ENCODE peak calls at places on chromosomes 11 and 22, in seven cellular contexts. T is naive B cell; G is mucosa of descending colon; W is activated naive CD8-positive, alpha-beta T cell treated with anti-CD3 and anti-CD28 coated beads, Interleukin-2, amount 10 ng/mL, durations not matched to agents 7 days and 5 days; H is activated T-cell treated with anti-CD3 and anti-CD28 coated beads, Interleukin-2, amount 50 U/mL, for 4 hours; M is CD4-positive, CD25-positive, alpha-beta regulatory T cell; X is natural killer cell treated with Interleukin-12 subunit alpha and Interleukin-12 subunit beta and Interleukin-15 and Interleukin-18, amount 100 ng/mL, for 72 hours. L is an unnamed sample.

GRCh38 chr22:44586337-44586990 is 88.4 kb upstream of the RTL6 start:
- ATAC-seq in T (no peak), G (peak; percentile 29), W (no peak), H (no peak), M (no peak), X (no peak), L (no peak)

GRCh38 chr11:44989831-44990566 is 39.3 kb upstream of the TP53I11 start:
- ATAC-seq in T (no peak), G (no peak), W (no peak), H (no peak), M (no peak), X (no peak), L (no peak)

GRCh38 chr22:30223303-30223702 is 23.3 kb downstream of the LIF start:
- ATAC-seq in T (no peak), G (no peak), W (no peak), H (no peak), M (no peak), X (peak; percentile 74), L (peak; percentile 32)

GRCh38 chr11:70844387-70844786 is 408.0 kb downstream of the SHANK2 start:
- ATAC-seq in T (no peak), G (no peak), W (no peak), H (no peak), M (no peak), X (no peak), L (no peak)

GRCh38 chr11:133745791-133746190 is 99.5 kb downstream of the SPATA19 start:
- ATAC-seq in T (no peak), G (no peak), W (no peak), H (no peak), M (no peak), X (no peak), L (no peak)

GRCh38 chr11:9820260-9820659 is 156.4 kb downstream of the SWAP70 start:
- ATAC-seq in T (no peak), G (no peak), W (no peak), H (no peak), M (no peak), X (no peak), L (no peak)

GRCh38 chr11:103680861-103681260 is 355.6 kb upstream of the DDI1 start:
- ATAC-seq in T (no peak), G (no peak), W (no peak), H (no peak), M (no peak), X (no peak), L (no peak)

GRCh38 chr22:37979782-37980181 is 4.6 kb downstream of the SOX10 start:
- ATAC-seq in T (no peak), G (no peak), W (no peak), H (no peak), M (no peak), X (no peak), L (no peak)